ENCODE peak calls at places on chromosomes 5 and 9, in ten cellular contexts. K is dermis microvascular lymphatic vessel endothelial cell; P is NCI-H510A; Z is stimulated activated CD8-positive, alpha-beta memory T cell treated with anti-CD3 and anti-CD28 coated beads, Interleukin-4, amount 100 ng/mL, for 48 hours; W is T-helper 1 cell; F is neural progenitor cell; Q is HuH-7.5; L is naive thymus-derived CD8-positive, alpha-beta T cell; H is cerebellar cortex; B is nephron progenitor cell. J is an unnamed sample.

GRCh38 chr5:10220253-10220652 is 29.4 kb downstream of the ATPSCKMT start:
- DNase-seq in K (no peak), P (no peak), Z (no peak), W (no peak), F (peak), Q (no peak), L (no peak), H (peak), B (no peak), J (no peak)

GRCh38 chr5:135140805-135141204 is 106.8 kb upstream of the PITX1 start:
- DNase-seq in K (no peak), P (no peak), Z (no peak), W (no peak), F (no peak), Q (no peak), L (no peak), H (no peak), B (no peak), J (no peak)

GRCh38 chr5:124574521-124575436 is 171.7 kb downstream of the ZNF608 start:
- DNase-seq in K (no peak), P (no peak), Z (no peak), W (no peak), F (peak), Q (no peak), L (no peak), H (no peak), B (no peak), J (no peak)

GRCh38 chr9:89412951-89413350 is 85.0 kb downstream of the SEMA4D start:
- DNase-seq in K (no peak), P (no peak), Z (no peak), W (no peak), F (peak), Q (no peak), L (no peak), H (no peak), B (no peak), J (no peak)

GRCh38 chr9:82101475-82101874 is 112.9 kb downstream of the SPATA31D1 start:
- DNase-seq in K (no peak), P (no peak), Z (no peak), W (no peak), F (peak), Q (no peak), L (no peak), H (no peak), B (no peak), J (no peak)

GRCh38 chr9:114272739-114273431 is 50.0 kb upstream of the ORM1 start:
- DNase-seq in K (no peak), P (no peak), Z (no peak), W (no peak), F (no peak), Q (no peak), L (no peak), H (peak), B (no peak), J (no peak)

GRCh38 chr5:78647838-78648358 is 674 bp downstream of the LHFPL2 start:
- DNase-seq in K (peak), P (no peak), Z (no peak), W (no peak), F (peak), Q (peak), L (no peak), H (peak), B (no peak), J (no peak)

GRCh38 chr9:121450241-121450640 is 49.4 kb downstream of the GGTA1 start:
- DNase-seq in K (no peak), P (peak), Z (no peak), W (no peak), F (no peak), Q (no peak), L (no peak), H (no peak), B (no peak), J (no peak)

GRCh38 chr5:111512026-111512405 is 319 bp downstream of the STARD4 start:
- DNase-seq in K (peak), P (no peak), Z (peak), W (no peak), F (peak), Q (peak), L (no peak), H (no peak), B (peak), J (no peak)

GRCh38 chr5:177438468-177438867 is 8.1 kb upstream of the PRR7 start:
- DNase-seq in K (no peak), P (no peak), Z (no peak), W (no peak), F (no peak), Q (no peak), L (no peak), H (no peak), B (no peak), J (no peak)

J was measured in DMS79.